ENCODE peak calls at places on chromosomes 12 and 14, in five cellular contexts. Z, T, J, U and G are unnamed samples.

GRCh38 chr14:32397871-32398640 is 69.0 kb downstream of the AKAP6 start:
- DNase-seq in Z (no peak), T (no peak), J (no peak), U (no peak), G (no peak)

GRCh38 chr14:65945333-65945732 is 532.8 kb downstream of the FUT8 start:
- DNase-seq in Z (no peak), T (no peak), J (no peak), U (no peak), G (no peak)

GRCh38 chr14:71022015-71022919 is 115.0 kb downstream of the PCNX1 start:
- DNase-seq in Z (no peak), T (no peak), J (no peak), U (no peak), G (no peak)

GRCh38 chr14:95993768-95994592 is 45.2 kb upstream of the C14orf132 start:
- DNase-seq in Z (peak), T (no peak), J (peak), U (peak), G (no peak)

GRCh38 chr12:87853448-87854003 is 175.7 kb downstream of the C12orf50 start:
- DNase-seq in Z (no peak), T (no peak), J (no peak), U (no peak), G (no peak)

GRCh38 chr14:69318241-69318640 is 58.3 kb downstream of the GALNT16 start:
- DNase-seq in Z (no peak), T (no peak), J (no peak), U (no peak), G (no peak)

GRCh38 chr12:104604070-104604994 is 147.6 kb downstream of the CHST11 start:
- DNase-seq in Z (peak), T (peak), J (peak), U (no peak), G (peak)

GRCh38 chr14:85057266-85057665 is 472.7 kb upstream of the FLRT2 start:
- DNase-seq in Z (no peak), T (no peak), J (no peak), U (no peak), G (no peak)

GRCh38 chr12:95202691-95203476 is 14.4 kb downstream of the FGD6 start:
- DNase-seq in Z (no peak), T (no peak), J (no peak), U (no peak), G (no peak)

GRCh38 chr12:133201888-133202287 is 20.6 kb downstream of the ZNF268 start:
- DNase-seq in Z (no peak), T (no peak), J (no peak), U (no peak), G (no peak)

GRCh38 chr12:133206390-133206789 is 25.1 kb downstream of the ZNF268 start:
- DNase-seq in Z (no peak), T (no peak), J (no peak), U (no peak), G (no peak)

GRCh38 chr12:133203344-133204263 is 22.3 kb downstream of the ZNF268 start:
- DNase-seq in Z (no peak), T (no peak), J (no peak), U (no peak), G (no peak)

GRCh38 chr12:133202493-133203343 is 21.4 kb downstream of the ZNF268 start:
- DNase-seq in Z (no peak), T (no peak), J (no peak), U (no peak), G (no peak)

DNA sequence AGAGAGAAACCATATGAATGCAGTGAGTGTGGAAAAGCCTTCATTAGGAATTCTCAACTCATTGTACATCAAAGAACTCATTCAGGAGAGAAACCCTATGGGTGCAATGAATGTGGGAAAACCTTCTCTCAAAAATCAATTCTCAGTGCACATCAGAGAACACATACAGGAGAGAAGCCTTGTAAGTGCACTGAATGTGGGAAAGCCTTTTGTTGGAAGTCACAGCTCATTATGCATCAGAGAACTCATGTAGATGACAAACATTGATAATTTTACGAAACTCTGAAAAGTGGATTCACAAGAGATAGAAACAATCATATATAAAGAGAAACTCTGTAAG is 22.9 kb downstream of the ZNF268 start:
- DNase-seq in Z (no peak), T (no peak), J (no peak), U (no peak), G (no peak)
- H3K4me3 ChIP-seq in Z (no peak), T (no peak), J (peak), U (no peak), G (peak)

DNA sequence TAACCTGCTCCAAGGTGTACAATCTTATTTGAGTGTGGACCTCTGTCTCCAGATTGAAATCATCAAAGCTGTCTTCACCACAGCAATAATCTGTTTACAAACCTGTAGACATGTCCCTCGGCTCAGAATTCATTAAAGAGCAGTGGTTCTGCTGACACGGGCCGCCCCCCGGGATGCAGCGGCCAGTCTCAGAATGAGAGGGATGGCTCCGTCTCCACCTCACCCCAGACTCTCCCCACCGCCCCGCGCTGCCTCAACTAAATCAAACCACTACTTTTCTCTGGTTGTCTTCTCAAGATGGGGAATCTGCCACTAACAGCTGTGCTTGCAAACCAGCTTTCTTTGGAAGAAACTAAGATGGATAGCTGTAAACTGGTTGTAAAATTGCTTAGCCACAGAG is 56.2 kb downstream of the SLC15A4 start:
- DNase-seq in Z (no peak), T (no peak), J (no peak), U (no peak), G (no peak)
- H3K4me3 ChIP-seq in Z (no peak), T (no peak), J (no peak), U (no peak), G (no peak)

DNA sequence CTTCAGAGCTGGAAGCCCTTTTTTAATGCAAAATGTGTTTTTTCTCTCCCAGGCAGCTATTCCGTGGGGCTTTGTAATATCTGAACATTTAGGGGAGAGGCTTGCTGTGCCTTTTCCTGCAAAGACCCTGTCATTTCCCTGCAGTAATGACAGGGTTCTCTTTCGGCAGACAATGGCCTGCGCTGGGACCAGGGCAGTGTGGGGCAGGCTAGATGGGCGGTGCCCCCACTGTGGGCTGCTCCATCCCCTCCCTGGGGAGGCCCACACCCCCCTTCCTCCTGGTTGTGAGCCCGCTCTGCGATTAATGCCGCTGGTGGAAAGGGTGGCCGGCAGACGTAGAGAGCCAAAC is 31.4 kb downstream of the KIF26A start:
- DNase-seq in Z (no peak), T (no peak), J (no peak), U (no peak), G (no peak)
- H3K4me3 ChIP-seq in Z (no peak), T (no peak), J (no peak), U (no peak), G (no peak)

GRCh38 chr12:57732726-57733593 is 5.6 kb downstream of the AGAP2 start:
- DNase-seq in Z (no peak), T (no peak), J (no peak), U (no peak), G (no peak)
- H3K4me3 ChIP-seq in Z (no peak), T (no peak), J (no peak), U (no peak), G (no peak)

DNA sequence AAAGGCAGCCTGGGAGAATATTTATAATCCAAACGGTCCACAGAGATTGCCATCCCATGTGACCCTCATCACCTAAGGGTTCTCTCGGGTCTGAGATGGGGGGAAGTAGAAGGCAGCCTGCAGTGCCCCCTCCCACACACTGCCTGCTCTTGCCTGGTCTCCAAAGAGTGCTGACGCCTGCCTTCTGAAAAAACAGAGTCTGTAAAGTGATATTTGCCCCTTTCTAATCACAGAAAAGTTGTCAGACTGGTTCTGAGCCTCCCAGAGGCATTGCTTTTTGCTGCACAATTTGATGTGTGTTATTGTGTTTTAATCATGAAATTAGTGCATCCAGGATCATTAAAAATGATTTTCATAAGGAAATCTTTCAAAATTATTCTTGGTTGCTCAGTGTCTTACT is 59.2 kb downstream of the TMEM30B start:
- DNase-seq in Z (no peak), T (no peak), J (no peak), U (no peak), G (no peak)
- H3K4me3 ChIP-seq in Z (no peak), T (no peak), J (no peak), U (no peak), G (no peak)